ENCODE peak calls at places on chromosomes 12 and 14, in six cellular contexts. One of them, this sample, is unnamed.

GRCh38 chr12:33828326-33828725 is 194.0 kb upstream of the ALG10 start:
- DNase-seq in frontal cortex: no peak
- DNase-seq in T-cell: no peak
- DNase-seq in Peyer's patch: no peak
- DNase-seq in pancreas: no peak
- DNase-seq in hippocampal formation: no peak
- DNase-seq in this sample: no peak

GRCh38 chr12:5784626-5785130 is 160.4 kb downstream of the ANO2 start:
- DNase-seq in pancreas: no peak
- DNase-seq in frontal cortex: no peak
- DNase-seq in T-cell: no peak
- DNase-seq in Peyer's patch: no peak
- DNase-seq in hippocampal formation: no peak
- DNase-seq in this sample: no peak

GRCh38 chr12:25806271-25806670 is 152.2 kb upstream of the RASSF8 start:
- DNase-seq in frontal cortex: no peak
- DNase-seq in hippocampal formation: no peak
- DNase-seq in T-cell: no peak
- DNase-seq in pancreas: no peak
- DNase-seq in Peyer's patch: no peak
- DNase-seq in this sample: no peak

GRCh38 chr12:91778091-91778819 is 367.4 kb downstream of the BTG1 start:
- DNase-seq in frontal cortex: no peak
- DNase-seq in T-cell: no peak
- DNase-seq in hippocampal formation: no peak
- DNase-seq in pancreas: no peak
- DNase-seq in Peyer's patch: no peak
- DNase-seq in this sample: no peak

GRCh38 chr12:104953323-104953722 is 4.8 kb downstream of the SLC41A2 start:
- DNase-seq in hippocampal formation: no peak
- DNase-seq in pancreas: no peak
- DNase-seq in Peyer's patch: no peak
- DNase-seq in frontal cortex: no peak
- DNase-seq in T-cell: no peak
- DNase-seq in this sample: no peak

GRCh38 chr12:121964813-121965643 is 46.6 kb downstream of the CFAP251 start:
- DNase-seq in T-cell: no peak
- DNase-seq in Peyer's patch: no peak
- DNase-seq in pancreas: no peak
- DNase-seq in hippocampal formation: no peak
- DNase-seq in frontal cortex: no peak
- DNase-seq in this sample: no peak

GRCh38 chr12:2683283-2684025 is 111.3 kb upstream of the FKBP4 start:
- DNase-seq in Peyer's patch: no peak
- DNase-seq in hippocampal formation: no peak
- DNase-seq in frontal cortex: no peak
- DNase-seq in T-cell: no peak
- DNase-seq in pancreas: no peak
- DNase-seq in this sample: no peak

GRCh38 chr14:49512147-49512551 is 74.0 kb downstream of the RPS29 start:
- DNase-seq in Peyer's patch: no peak
- DNase-seq in frontal cortex: no peak
- DNase-seq in T-cell: no peak
- DNase-seq in hippocampal formation: no peak
- DNase-seq in pancreas: no peak
- DNase-seq in this sample: no peak

GRCh38 chr12:92596388-92596787 is 106.4 kb upstream of the PLEKHG7 start:
- DNase-seq in hippocampal formation: no peak
- DNase-seq in T-cell: no peak
- DNase-seq in Peyer's patch: no peak
- DNase-seq in pancreas: no peak
- DNase-seq in frontal cortex: no peak
- DNase-seq in this sample: no peak

GRCh38 chr14:97851438-97851995 is 1054.3 kb downstream of the VRK1 start:
- DNase-seq in pancreas: no peak
- DNase-seq in frontal cortex: no peak
- DNase-seq in Peyer's patch: no peak
- DNase-seq in hippocampal formation: no peak
- DNase-seq in T-cell: no peak
- DNase-seq in this sample: no peak

GRCh38 chr14:64788706-64789105 is 84.5 kb downstream of the PLEKHG3 start:
- DNase-seq in Peyer's patch: no peak
- DNase-seq in frontal cortex: no peak
- DNase-seq in T-cell: no peak
- DNase-seq in pancreas: no peak
- DNase-seq in hippocampal formation: no peak
- DNase-seq in this sample: no peak

GRCh38 chr12:112998997-112999767 is 20.9 kb downstream of the OAS2 start:
- DNase-seq in hippocampal formation: no peak
- DNase-seq in T-cell: no peak
- DNase-seq in frontal cortex: no peak
- DNase-seq in pancreas: no peak
- DNase-seq in Peyer's patch: no peak
- DNase-seq in this sample: no peak

GRCh38 chr12:106712768-106713167 is 61.7 kb upstream of the RIC8B start:
- DNase-seq in frontal cortex: no peak
- DNase-seq in pancreas: no peak
- DNase-seq in T-cell: no peak
- DNase-seq in Peyer's patch: no peak
- DNase-seq in hippocampal formation: no peak
- DNase-seq in this sample: no peak

GRCh38 chr12:88870000-88870737 is 289.9 kb upstream of the KITLG start:
- DNase-seq in Peyer's patch: no peak
- DNase-seq in T-cell: no peak
- DNase-seq in frontal cortex: no peak
- DNase-seq in hippocampal formation: no peak
- DNase-seq in pancreas: no peak
- DNase-seq in this sample: no peak

GRCh38 chr12:4449862-4450222 is 4.2 kb upstream of the FGF6 start:
- DNase-seq in Peyer's patch: no peak
- DNase-seq in pancreas: peak
- DNase-seq in hippocampal formation: no peak
- DNase-seq in frontal cortex: no peak
- DNase-seq in T-cell: no peak
- DNase-seq in this sample: no peak

This sample was measured in right lobe of liver.